ENCODE peak calls at places on chromosomes 1 and 21, in seven cellular contexts. V is adrenal gland, O is colonic mucosa, R is pancreas, A is lung, Z is cardiac muscle cell, M is lower leg skin. Q is an unnamed sample.
A peak's percentile ranks its signal among the peaks of the same experiment; 100 is the strongest.

GRCh38 chr1:89525169-89525855 is 683 bp downstream of the LRRC8B start:
- DNase-seq in V (no peak), M (peak; percentile 33), R (peak; percentile 80), Z (peak; percentile 12), O (peak; percentile 71), A (peak; percentile 65), Q (no peak)

GRCh38 chr1:17140279-17140678 is 21.0 kb upstream of the PADI2 start:
- DNase-seq in Z (peak; percentile 54), A (no peak), V (no peak), O (no peak), M (no peak), R (no peak), Q (peak; percentile 86)

GRCh38 chr1:205168291-205168690 is 43.2 kb downstream of the DSTYK start:
- DNase-seq in O (no peak), R (no peak), V (no peak), A (no peak), Z (no peak), M (no peak), Q (no peak)

GRCh38 chr1:234585333-234586055 is 24.5 kb downstream of the IRF2BP2 start:
- DNase-seq in Z (peak; percentile 37), V (peak; percentile 82), A (no peak), R (no peak), O (no peak), M (no peak), Q (peak; percentile 88)

GRCh38 chr1:216422821-216423529 is at the start of gene USH2A:
- DNase-seq in A (no peak), Z (no peak), O (no peak), V (no peak), R (peak; percentile 54), M (no peak), Q (no peak)

GRCh38 chr1:86739901-86740507 is 35.6 kb downstream of the SH3GLB1 start:
- DNase-seq in R (no peak), Z (peak; percentile 34), A (no peak), V (no peak), M (no peak), O (no peak), Q (peak; percentile 31)

GRCh38 chr21:45478816-45479669 is 63.2 kb downstream of the SLC19A1 start:
- DNase-seq in R (no peak), V (no peak), O (no peak), Z (no peak), M (no peak), A (no peak), Q (no peak)

GRCh38 chr1:25688390-25689119 is 72.0 kb downstream of the MAN1C1 start:
- DNase-seq in R (no peak), V (peak; percentile 61), M (no peak), A (no peak), O (peak; percentile 64), Z (peak; percentile 70), Q (peak; percentile 82)

GRCh38 chr1:26126321-26127084 is 14.9 kb downstream of the PDIK1L start:
- DNase-seq in R (no peak), M (peak; percentile 43), V (no peak), O (peak; percentile 73), A (peak; percentile 56), Z (peak; percentile 66), Q (peak; percentile 43)

GRCh38 chr21:42120056-42120903 is 49.2 kb downstream of the UMODL1 start:
- DNase-seq in A (no peak), R (no peak), V (no peak), O (no peak), Z (no peak), M (no peak), Q (no peak)

GRCh38 chr1:28915036-28915895 is 897 bp downstream of the EPB41 start:
- DNase-seq in O (peak; percentile 38), A (no peak), V (peak; percentile 38), R (no peak), M (peak; percentile 20), Z (peak; percentile 52), Q (peak; percentile 29)

GRCh38 chr1:237677979-237678378 is 212.7 kb downstream of the ZP4 start:
- DNase-seq in R (no peak), V (no peak), Z (peak; percentile 60), O (no peak), M (no peak), A (no peak), Q (no peak)

GRCh38 chr1:109579044-109579443 is 30.6 kb downstream of the GNAI3 start:
- DNase-seq in Z (no peak), R (no peak), O (no peak), M (no peak), A (no peak), V (no peak), Q (peak; percentile 16)

GRCh38 chr1:47514229-47514628 is 76.4 kb downstream of the FOXD2 start:
- DNase-seq in A (no peak), O (no peak), V (peak; percentile 1), M (no peak), R (no peak), Z (no peak), Q (no peak)

GRCh38 chr1:67405473-67406245 is 24.5 kb downstream of the SERBP1 start:
- DNase-seq in A (no peak), Z (no peak), O (no peak), M (no peak), R (no peak), V (no peak), Q (no peak)

GRCh38 chr1:59333626-59334277 is 36.9 kb downstream of the FGGY start:
- DNase-seq in A (no peak), O (no peak), R (no peak), Z (peak; percentile 8), M (no peak), V (no peak), Q (no peak)

GRCh38 chr1:24886241-24886640 is 43.8 kb downstream of the RUNX3 start:
- DNase-seq in Z (no peak), R (no peak), V (no peak), O (peak; percentile 22), M (no peak), A (no peak), Q (no peak)

GRCh38 chr1:21781971-21782867 is 730 bp downstream of the USP48 start:
- DNase-seq in R (no peak), A (peak; percentile 54), O (peak; percentile 60), Z (peak; percentile 70), V (peak; percentile 73), M (peak; percentile 57), Q (peak; percentile 69)

GRCh38 chr1:71242239-71242638 is 161.4 kb upstream of the ZRANB2 start:
- DNase-seq in R (no peak), M (no peak), A (no peak), O (no peak), V (no peak), Z (no peak), Q (no peak)

GRCh38 chr1:158003409-158003805 is 10.0 kb downstream of the KIRREL1 start:
- DNase-seq in A (no peak), Z (peak; percentile 74), V (no peak), O (no peak), R (no peak), M (no peak), Q (peak; percentile 64)

GRCh38 chr1:222301653-222302052 is 246.3 kb downstream of the HHIPL2 start:
- DNase-seq in R (no peak), Z (no peak), O (no peak), V (no peak), M (no peak), A (no peak), Q (no peak)

GRCh38 chr1:228882041-228882784 is 146.9 kb downstream of the RHOU start:
- DNase-seq in V (no peak), R (no peak), Z (no peak), A (no peak), O (no peak), M (no peak), Q (no peak)

GRCh38 chr21:33660406-33660805 is 18.1 kb downstream of the ITSN1 start:
- DNase-seq in Z (peak; percentile 62), A (no peak), O (no peak), V (no peak), M (no peak), R (no peak), Q (peak; percentile 72)

GRCh38 chr1:49229555-49229954 is 452.9 kb upstream of the BEND5 start:
- DNase-seq in O (no peak), A (no peak), V (no peak), Z (no peak), R (peak; percentile 34), M (no peak), Q (no peak)
- TF ChIP-seq CTCF in O (no peak), A (no peak), V (no peak), Z (no peak), R (peak; percentile 22), M (no peak), Q (no peak)

DNA sequence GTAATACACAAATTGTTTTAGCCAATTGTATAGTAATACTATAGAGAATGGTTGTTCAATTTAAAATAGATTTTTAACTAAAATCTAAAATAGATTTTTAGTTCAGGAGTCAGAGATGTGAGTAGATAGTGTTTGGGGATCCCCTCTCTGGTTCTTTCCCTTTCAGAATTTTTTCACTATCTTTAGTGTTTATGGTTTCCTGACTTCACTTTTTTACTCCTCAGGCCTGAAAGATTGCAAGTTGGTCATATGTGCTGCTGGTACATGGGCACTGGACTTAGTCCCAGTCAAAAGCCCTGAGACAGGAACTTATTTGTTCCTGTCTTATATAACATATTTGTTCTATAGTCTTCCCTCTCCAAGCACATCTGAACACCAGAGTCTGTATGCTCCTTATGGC is 96.8 kb upstream of the ATP1B1 start:
- DNase-seq in M (no peak), R (no peak), V (no peak), O (no peak), Z (no peak), A (no peak), Q (no peak)
- H3K4me3 ChIP-seq in M (no peak overlapping the region), R (no peak overlapping the region), V (no peak overlapping the region), O (no peak overlapping the region), Z (no peak overlapping the region), A (no peak overlapping the region), Q (no peak overlapping the region)

GRCh38 chr1:247146671-247147070 is 25.1 kb downstream of the ZNF124 start:
- DNase-seq in O (no peak), Z (no peak), A (no peak), V (no peak), R (no peak), M (no peak), Q (no peak)
- TF ChIP-seq CTCF in O (no peak), Z (no peak), A (no peak), V (no peak), R (no peak), M (no peak), Q (no peak)

DNA sequence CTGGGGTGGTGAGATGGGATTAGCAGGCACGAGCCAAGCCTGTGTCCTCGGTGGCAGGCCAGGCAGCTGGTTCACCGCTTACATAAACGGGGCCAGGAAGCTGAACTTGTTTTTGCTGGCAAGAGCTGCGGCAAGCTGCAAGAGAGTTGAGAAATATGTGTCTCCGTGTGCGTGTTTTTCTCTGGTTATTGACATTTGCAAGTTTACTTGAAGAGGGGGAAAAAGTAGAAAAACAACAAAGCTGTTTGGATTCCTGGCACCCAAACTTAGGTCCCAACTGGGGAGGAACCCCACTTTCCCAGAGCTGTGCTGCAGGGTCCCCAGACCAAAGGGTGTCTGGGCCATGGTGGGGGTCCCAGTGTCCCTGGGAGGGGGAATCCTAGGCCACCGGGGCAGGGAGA is 14.5 kb downstream of the IL6R start:
- DNase-seq in O (peak; percentile 72), V (peak; percentile 96), A (peak; percentile 83), M (peak; percentile 93), R (peak; percentile 77), Z (peak; percentile 97), Q (peak; percentile 97)
- H3K4me3 ChIP-seq in O (no peak overlapping the region), V (peak overlapping the region; percentile 25), A (no peak overlapping the region), M (no peak overlapping the region), R (no peak overlapping the region), Z (no peak overlapping the region), Q (peak overlapping the region; percentile 9)

Q was measured in fibroblast of the aortic adventitia.